ENCODE peak calls at places on chromosome 1, in nine cellular contexts. L is AG20443, M is M059J, T is T-helper 1 cell, W is astrocyte of the hippocampus, N is SW480, H is non-pigmented ciliary epithelial cell, C is endothelial cell, J is T-helper 17 cell. X is an unnamed sample.

GRCh38 chr1:21077085-21077484 is 99.6 kb downstream of the EIF4G3 start:
- DNase-seq in M (peak; percentile 74), H (no peak), J (no peak), W (no peak), N (no peak), T (no peak), C (no peak), L (no peak), X (no peak)

GRCh38 chr1:201009967-201010645 is 13.4 kb downstream of the KIF21B start:
- DNase-seq in T (no peak), M (no peak), L (no peak), J (no peak), H (no peak), W (no peak), N (no peak), C (no peak), X (no peak)

GRCh38 chr1:2179283-2180013 is 15.1 kb downstream of the FAAP20 start:
- DNase-seq in W (no peak), C (no peak), L (no peak), N (no peak), J (no peak), H (no peak), T (no peak), M (peak; percentile 13), X (peak; percentile 25)

GRCh38 chr1:902023-902422 is 21.7 kb upstream of the SAMD11 start:
- DNase-seq in T (no peak), W (no peak), H (no peak), N (no peak), J (no peak), M (no peak), L (no peak), C (no peak), X (peak; percentile 2)

GRCh38 chr1:51966559-51966958 is 23.9 kb downstream of the RAB3B start:
- DNase-seq in C (no peak), W (no peak), N (no peak), L (no peak), H (no peak), M (no peak), J (no peak), T (no peak), X (no peak)

GRCh38 chr1:179143332-179143731 is 61.5 kb downstream of the TOR3A start:
- DNase-seq in W (peak; percentile 87), N (peak; percentile 43), J (no peak), C (no peak), M (peak; percentile 96), T (no peak), H (peak; percentile 85), L (peak; percentile 63), X (peak; percentile 69)

GRCh38 chr1:167554028-167554779 is 642 bp upstream of the CREG1 start:
- DNase-seq in C (no peak), M (no peak), H (no peak), J (no peak), L (no peak), N (no peak), W (no peak), T (no peak), X (no peak)

GRCh38 chr1:209769171-209769904 is 13.5 kb downstream of the TRAF3IP3 start:
- DNase-seq in H (peak; percentile 38), C (no peak), M (peak; percentile 91), N (peak; percentile 35), J (peak; percentile 45), L (peak; percentile 84), T (peak; percentile 66), W (peak; percentile 74), X (peak; percentile 87)

GRCh38 chr1:116488052-116488451 is 82.8 kb downstream of the CD58 start:
- DNase-seq in L (no peak), C (no peak), H (no peak), N (no peak), W (no peak), J (no peak), T (no peak), M (peak; percentile 88), X (no peak)

GRCh38 chr1:11770011-11770410 is 8.0 kb downstream of the C1orf167 start:
- DNase-seq in W (no peak), L (no peak), N (no peak), H (no peak), J (no peak), C (no peak), T (no peak), M (no peak), X (no peak)

GRCh38 chr1:3349161-3349967 is 105.1 kb upstream of the ARHGEF16 start:
- DNase-seq in C (no peak), J (no peak), W (peak; percentile 66), M (no peak), N (peak; percentile 68), T (no peak), L (no peak), H (no peak), X (no peak)

GRCh38 chr1:24694380-24694843 is 50.8 kb upstream of the CLIC4 start:
- DNase-seq in H (no peak), L (peak; percentile 51), N (no peak), J (no peak), W (no peak), M (no peak), C (no peak), T (no peak), X (peak; percentile 47)

GRCh38 chr1:55993608-55994251 is 585.6 kb downstream of the PLPP3 start:
- DNase-seq in T (no peak), M (no peak), J (no peak), H (no peak), W (no peak), L (no peak), N (no peak), C (no peak), X (peak; percentile 31)

GRCh38 chr1:43549921-43550597 is 19.4 kb downstream of the PTPRF start:
- DNase-seq in H (no peak), J (no peak), M (no peak), W (no peak), L (no peak), N (peak; percentile 69), C (peak; percentile 63), T (no peak), X (peak; percentile 39)

GRCh38 chr1:84073266-84073665 is 70.8 kb upstream of the PRKACB start:
- DNase-seq in J (no peak), N (no peak), L (no peak), W (no peak), C (no peak), H (no peak), M (no peak), T (no peak), X (peak; percentile 10)

GRCh38 chr1:192609110-192610079 is 26.6 kb upstream of the RGS13 start:
- DNase-seq in H (no peak), C (no peak), L (peak; percentile 37), W (no peak), J (peak; percentile 13), M (peak; percentile 29), N (no peak), T (peak; percentile 31), X (no peak)

GRCh38 chr1:84037758-84038611 is 39.1 kb upstream of the TTLL7 start:
- DNase-seq in W (no peak), H (no peak), M (peak; percentile 51), T (no peak), N (no peak), L (no peak), C (no peak), J (no peak), X (no peak)